ENCODE peak calls at places on chromosomes 2 and 18, in eight cellular contexts. R, O, U, E, I, M, V and W are unnamed samples. For H3K27me3, the result is how much of the 10 kb centered on the place peaks cover.

GRCh38 chr18:30971338-30971956 is 71.1 kb downstream of the DSC3 start:
- DNase-seq in R (no peak), I (peak), U (no peak), M (no peak), O (no peak), E (peak), V (no peak), W (no peak)

GRCh38 chr2:167450364-167450763 is 562.1 kb downstream of the XIRP2 start:
- DNase-seq in U (no peak), E (no peak), R (no peak), O (no peak), M (no peak), V (no peak), I (no peak), W (no peak)

GRCh38 chr2:144624451-144624850 is 104.5 kb upstream of the ZEB2 start:
- DNase-seq in R (no peak), E (no peak), O (no peak), I (no peak), V (no peak), M (no peak), U (no peak), W (no peak)

GRCh38 chr2:40483590-40483989 is 31.7 kb upstream of the SLC8A1 start:
- DNase-seq in O (no peak), E (no peak), R (no peak), U (no peak), V (no peak), I (no peak), M (no peak), W (no peak)

GRCh38 chr2:168731550-168732128 is 70.8 kb upstream of the NOSTRIN start:
- DNase-seq in M (no peak), I (no peak), U (no peak), O (no peak), E (no peak), V (peak), R (no peak), W (no peak)

GRCh38 chr2:73334620-73335019 is 41.3 kb upstream of the EGR4 start:
- DNase-seq in O (no peak), I (no peak), M (no peak), R (no peak), E (no peak), U (no peak), V (no peak), W (no peak)

GRCh38 chr2:233303252-233303651 is 4.4 kb upstream of the SAG start:
- DNase-seq in M (no peak), V (no peak), E (no peak), U (no peak), O (no peak), R (peak), I (no peak), W (no peak)

GRCh38 chr2:52613064-52613463 is 1154.5 kb upstream of the CHAC2 start:
- DNase-seq in R (no peak), O (no peak), E (no peak), M (no peak), U (no peak), V (no peak), I (no peak), W (no peak)

GRCh38 chr18:23231340-23232021 is 96.2 kb downstream of the CABLES1 start:
- DNase-seq in O (peak), R (no peak), I (peak), M (peak), E (no peak), V (peak), U (peak), W (peak)

GRCh38 chr18:49976810-49977209 is 163.5 kb upstream of the ACAA2 start:
- DNase-seq in E (no peak), V (peak), I (no peak), M (no peak), R (no peak), U (no peak), O (no peak), W (no peak)

GRCh38 chr2:19261061-19261460 is 97.4 kb downstream of the OSR1 start:
- DNase-seq in U (no peak), M (no peak), E (no peak), V (peak), O (no peak), R (no peak), I (no peak), W (no peak)

GRCh38 chr2:16900405-16901025 is 234.9 kb upstream of the CYRIA start:
- DNase-seq in V (no peak), O (no peak), I (no peak), E (peak), M (no peak), R (no peak), U (no peak), W (no peak)

GRCh38 chr2:119117408-119117807 is 41.1 kb downstream of the C1QL2 start:
- DNase-seq in M (no peak), U (no peak), E (no peak), O (no peak), I (no peak), V (no peak), R (no peak), W (no peak)

GRCh38 chr18:67519582-67519981 is 3.1 kb upstream of the DSEL start:
- DNase-seq in V (peak), U (no peak), M (no peak), E (no peak), I (no peak), O (no peak), R (no peak), W (peak)

GRCh38 chr2:97840198-97840597 is 126.8 kb downstream of the ZAP70 start:
- DNase-seq in U (no peak), E (no peak), I (no peak), O (no peak), M (no peak), V (no peak), R (no peak), W (no peak)

GRCh38 chr2:9462872-9463697 is 11.3 kb upstream of the IAH1 start:
- DNase-seq in O (no peak), I (no peak), U (no peak), E (no peak), V (no peak), R (no peak), M (no peak), W (no peak)

GRCh38 chr2:203811491-203812221 is 55.9 kb upstream of the CTLA4 start:
- DNase-seq in U (peak), V (peak), I (no peak), M (peak), R (peak), O (peak), E (peak), W (peak)

GRCh38 chr2:238106698-238107524 is 6.8 kb downstream of the ESPNL start:
- DNase-seq in O (peak), I (peak), M (no peak), U (peak), E (no peak), V (no peak), R (peak), W (no peak)

GRCh38 chr2:231985823-231986261 is 24.3 kb downstream of the DIS3L2 start:
- DNase-seq in O (no peak), M (no peak), V (no peak), R (no peak), E (peak), I (no peak), U (no peak), W (no peak)

GRCh38 chr2:235966396-235966795 is 201.8 kb downstream of the GBX2 start:
- DNase-seq in M (no peak), O (no peak), R (no peak), I (no peak), U (no peak), E (no peak), V (no peak), W (no peak)

DNA sequence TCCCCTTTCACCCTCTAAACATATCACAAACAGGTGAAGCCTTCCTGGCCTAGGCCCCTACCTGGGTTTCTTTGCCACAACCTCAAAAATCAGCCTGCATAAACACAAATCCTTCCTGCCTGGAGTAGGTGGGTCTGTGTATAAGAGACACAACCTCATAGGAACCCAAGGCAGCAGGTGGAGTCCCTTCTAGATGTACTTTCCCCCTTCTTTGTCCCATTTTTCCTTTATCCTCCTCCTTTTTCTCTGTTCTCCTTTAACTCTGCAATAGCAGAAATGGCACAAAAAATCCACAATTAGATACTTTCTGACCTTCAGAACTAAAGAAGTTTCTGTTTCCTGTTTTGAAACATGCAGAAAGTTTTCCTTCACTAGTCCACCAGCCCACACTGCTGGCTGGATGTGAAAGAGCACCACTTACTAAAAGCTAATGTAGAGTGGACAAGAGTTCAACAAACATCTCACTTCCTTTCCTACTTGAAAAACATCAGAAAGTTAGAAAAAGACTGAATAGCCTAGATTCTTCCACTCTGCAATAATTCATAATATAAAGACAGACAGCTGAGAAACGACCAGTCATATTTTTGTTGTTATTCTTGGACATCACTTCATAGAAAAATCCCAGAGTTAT is 11.2 kb downstream of the SLC40A1 start:
- DNase-seq in R (no peak), V (peak), O (no peak), M (no peak), I (no peak), U (no peak), E (no peak), W (no peak)
- H3K4me3 ChIP-seq in R (no peak), V (no peak), O (no peak), M (no peak), I (no peak), U (no peak), E (no peak), W (no peak)

GRCh38 chr2:153872311-153873061 is 764 bp downstream of the GALNT13 start:
- DNase-seq in E (no peak), U (no peak), I (peak), O (no peak), M (no peak), R (peak), V (no peak), W (no peak)

GRCh38 chr2:153870308-153870707 is 1.4 kb upstream of the GALNT13 start:
- DNase-seq in I (peak), O (no peak), V (no peak), U (no peak), R (no peak), E (no peak), M (no peak), W (no peak)

GRCh38 chr2:153871231-153872221 is at the start of gene GALNT13:
- DNase-seq in U (peak), I (peak), M (peak), V (peak), O (peak), E (no peak), R (peak), W (no peak)

GRCh38 chr2:153875801-153876466 is 4.2 kb downstream of the GALNT13 start:
- DNase-seq in E (no peak), O (no peak), U (no peak), R (no peak), M (no peak), I (no peak), V (no peak), W (no peak)

DNA sequence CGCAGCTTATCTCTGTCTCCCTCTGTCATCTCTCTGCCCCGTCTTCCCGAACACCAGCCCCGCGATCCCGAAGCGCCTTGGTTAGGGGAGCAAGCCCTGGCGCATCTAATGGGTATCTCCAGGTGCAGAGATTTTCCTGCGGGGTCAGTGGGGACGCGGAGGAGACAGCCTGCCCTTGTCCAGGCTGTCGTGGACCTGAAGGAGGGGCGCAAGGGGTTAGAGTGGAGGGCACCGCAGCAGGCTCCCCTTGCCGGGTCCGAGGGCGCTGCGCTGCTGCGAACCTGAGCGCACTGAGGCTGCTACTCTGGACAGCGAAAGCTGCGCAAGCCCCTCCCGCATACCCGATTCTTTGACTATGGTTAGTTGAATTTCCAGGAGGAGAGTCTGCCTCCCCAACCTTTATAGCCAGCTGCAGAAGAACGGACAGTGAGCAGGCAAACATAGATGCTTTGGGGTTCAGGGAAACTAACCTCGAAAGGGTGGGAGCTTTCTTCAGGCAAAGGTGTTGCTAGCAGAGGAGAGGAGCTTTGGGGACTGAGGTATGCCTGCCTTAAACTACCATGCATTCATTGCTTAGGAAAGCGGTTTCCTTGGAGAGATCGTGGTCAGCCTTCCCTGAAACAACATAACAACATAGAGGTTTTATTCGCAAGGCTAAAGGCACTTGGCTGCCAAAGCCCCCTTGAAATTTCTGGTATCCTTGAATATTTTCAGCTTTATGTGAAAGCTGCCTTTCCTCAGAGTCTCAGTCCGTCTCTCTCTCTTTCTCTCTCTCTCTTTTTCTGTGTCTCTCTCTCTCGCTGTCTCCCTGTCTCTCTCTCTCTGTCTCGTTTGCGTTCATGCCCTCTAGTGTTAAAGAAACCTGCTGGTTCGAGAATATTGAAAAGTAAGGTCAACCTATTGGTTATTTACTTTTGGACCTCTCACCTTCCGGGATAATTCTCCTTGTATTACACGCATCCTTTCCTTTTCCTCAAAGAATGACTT is 1.6 kb downstream of the GALNT13 start:
- DNase-seq in M (no peak), R (peak), V (no peak), U (no peak), O (peak), E (no peak), I (peak), W (no peak)
- TF ChIP-seq CTCF in M (no peak), R (no peak), V (no peak), U (no peak), O (no peak), E (no peak), I (no peak), W (no peak)

GRCh38 chr18:59129964-59130703 is 9.6 kb upstream of the SEC11C start:
- DNase-seq in E (no peak), M (no peak), R (no peak), I (no peak), V (no peak), U (no peak), O (no peak), W (no peak)
- H3K27me3 ChIP-seq in E (half or more), M (under half), R (under half), I (under half), V (under half), U (under half), O (half or more), W (half or more)

DNA sequence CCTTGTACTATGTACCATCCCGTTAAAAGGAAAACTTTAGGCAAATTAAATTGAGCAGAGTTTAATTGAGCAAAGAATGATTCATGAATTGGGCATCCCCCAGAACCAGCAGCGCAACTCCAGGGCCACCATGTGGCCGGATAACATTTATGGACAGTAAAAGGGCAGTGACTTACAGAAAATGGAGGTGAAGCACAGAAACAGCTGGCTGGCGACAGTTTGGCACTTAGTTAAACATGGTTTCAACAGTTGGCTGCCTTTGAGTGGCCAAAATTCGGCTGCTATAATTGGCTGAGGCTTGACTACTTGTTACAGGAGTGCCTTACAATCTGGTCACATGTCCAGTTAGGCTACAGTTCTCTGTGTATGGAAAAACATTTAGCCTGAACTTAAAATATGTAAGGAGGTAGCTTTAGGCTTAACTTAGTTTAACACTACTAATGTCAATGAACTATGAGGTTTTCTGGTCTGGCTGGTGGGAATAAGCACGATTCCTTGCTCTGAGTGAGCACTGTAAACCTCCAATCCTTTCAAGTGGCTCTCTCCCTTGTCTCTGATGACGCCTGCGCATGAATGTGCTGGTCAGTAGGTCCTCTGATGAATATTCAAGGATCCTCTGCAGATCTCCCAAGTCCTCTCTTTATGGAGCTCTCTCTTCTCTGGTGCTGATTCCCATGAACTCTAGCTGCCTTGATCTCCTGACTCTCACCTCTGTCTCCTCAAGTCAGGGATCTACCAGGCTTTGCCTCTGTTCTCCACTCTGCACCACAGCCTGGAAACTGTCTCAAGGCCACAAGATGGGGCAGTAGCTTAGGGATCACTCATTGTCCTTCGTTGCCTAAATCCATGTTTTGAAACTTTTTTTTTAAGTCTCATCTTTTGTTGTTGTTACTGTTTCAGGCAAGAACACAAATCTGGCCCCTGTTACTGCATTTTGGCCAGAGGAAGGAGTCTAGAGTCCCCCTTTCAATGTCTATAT is 24.4 kb upstream of the RAB31 start:
- DNase-seq in O (no peak), E (peak), V (peak), R (no peak), M (no peak), I (no peak), U (no peak), W (no peak)
- H3K4me3 ChIP-seq in O (no peak), E (no peak), V (no peak), R (no peak), M (no peak), I (no peak), U (no peak), W (no peak)

GRCh38 chr2:104969564-104969963 is 68.3 kb upstream of the MRPS9 start:
- DNase-seq in I (no peak), M (peak), U (no peak), O (no peak), R (no peak), V (peak), E (peak), W (no peak)

DNA sequence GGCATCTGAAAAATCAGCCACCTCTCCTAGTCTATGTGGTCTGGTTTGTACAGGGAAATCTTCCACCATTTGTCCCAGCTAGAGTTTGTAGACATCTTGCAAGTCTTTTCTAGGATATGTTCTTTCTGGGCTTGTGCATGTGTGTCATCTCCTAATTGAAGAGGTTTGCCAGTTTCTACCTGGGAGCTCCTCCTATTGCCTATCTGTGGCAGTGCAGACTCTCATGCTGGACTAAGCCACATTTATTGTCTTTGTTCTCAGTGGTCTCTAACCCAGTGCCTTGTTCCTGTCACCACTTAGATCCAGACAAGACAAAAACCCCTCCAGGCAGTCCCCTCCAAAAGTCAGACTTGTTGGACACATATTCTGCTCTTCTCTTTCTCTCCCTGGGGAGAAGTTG is 72.0 kb upstream of the MRPS9 start:
- DNase-seq in V (no peak), U (no peak), E (no peak), R (no peak), I (no peak), O (no peak), M (no peak), W (no peak)
- TF ChIP-seq CTCF in V (no peak), U (no peak), E (peak), R (no peak), I (no peak), O (no peak), M (no peak), W (no peak)

DNA sequence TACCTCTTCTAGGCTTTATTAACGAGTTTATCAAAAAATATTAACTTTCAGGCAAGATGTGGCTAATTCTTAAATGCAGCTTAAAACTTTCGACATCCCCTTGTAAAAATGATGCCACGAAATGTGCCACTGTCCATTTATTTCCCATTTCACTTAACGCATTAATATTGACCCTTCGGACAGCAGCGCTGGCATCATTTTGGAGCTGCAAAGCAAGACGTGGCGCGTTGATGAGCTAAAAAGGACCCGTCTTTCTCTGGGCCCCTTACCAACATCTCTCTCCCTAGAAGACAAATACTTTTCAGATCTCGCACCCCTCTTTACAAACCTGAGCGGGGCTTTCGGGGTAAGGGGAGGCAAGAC is 367.9 kb downstream of the MTX2 start:
- DNase-seq in V (no peak), M (no peak), R (no peak), I (no peak), E (no peak), U (no peak), O (no peak), W (no peak)
- H3K27me3 ChIP-seq in V (under half), M (under half), R (under half), I (under half), E (under half), U (under half), O (half or more), W (under half)

GRCh38 chr2:212266310-212266709 is 272.3 kb downstream of the ERBB4 start:
- DNase-seq in V (no peak), I (no peak), O (no peak), M (no peak), E (no peak), R (no peak), U (no peak), W (no peak)
- H3K4me3 ChIP-seq in V (no peak), I (no peak), O (no peak), M (no peak), E (no peak), R (no peak), U (no peak), W (no peak)

DNA sequence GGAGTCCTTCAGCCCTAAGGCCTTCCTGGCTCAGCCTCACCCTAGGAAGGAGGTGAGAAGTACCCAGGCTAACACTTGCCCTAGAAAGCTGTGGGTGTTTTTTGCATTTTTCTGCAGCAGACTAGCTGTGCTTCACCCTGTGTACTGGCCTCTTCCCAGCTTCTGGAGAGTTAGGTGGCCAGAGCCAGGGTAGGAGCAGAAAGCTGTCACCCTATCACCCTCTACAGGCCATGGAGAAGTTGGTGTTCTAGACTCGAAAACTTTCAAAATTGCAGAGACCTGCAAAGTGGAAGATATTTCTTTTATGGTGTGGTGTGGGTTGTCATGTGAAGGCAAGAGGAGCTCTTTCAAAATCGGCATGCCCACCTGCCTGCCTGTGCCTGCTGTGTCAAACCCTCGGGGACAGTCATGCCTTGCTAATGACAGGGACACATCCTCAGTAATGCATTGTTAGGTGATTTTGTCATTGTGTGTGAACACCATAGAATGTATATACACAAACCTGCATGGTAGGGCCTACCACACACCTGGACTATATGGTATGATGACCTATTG is 29.8 kb downstream of the EHD3 start:
- DNase-seq in E (no peak), R (no peak), U (no peak), O (no peak), V (no peak), M (no peak), I (no peak), W (no peak)
- TF ChIP-seq CTCF in E (no peak), R (no peak), U (no peak), O (no peak), V (no peak), M (no peak), I (no peak), W (no peak)